ENCODE peak calls at places on chromosomes 6 and 20, in seven cellular contexts. D is AG10803, P is pancreas, F is dorsolateral prefrontal cortex, Y is cardiac muscle cell, W is GM12878, U is mucosa of descending colon. Z is an unnamed sample.

GRCh38 chr20:11001767-11002540 is 328.2 kb upstream of the JAG1 start:
- DNase-seq in Y (peak; percentile 78), U (no peak), P (no peak), F (no peak), W (no peak), D (peak; percentile 70), Z (no peak)

GRCh38 chr6:11667876-11668275 is 110.7 kb downstream of the ADTRP start:
- DNase-seq in D (no peak), U (no peak), F (no peak), W (no peak), Y (no peak), P (no peak), Z (no peak)

GRCh38 chr6:22062807-22063408 is 233.9 kb downstream of the PRL start:
- DNase-seq in P (no peak), W (peak; percentile 69), D (no peak), F (peak; percentile 41), U (peak; percentile 46), Y (no peak), Z (peak; percentile 91)

GRCh38 chr6:119442776-119443184 is 93.2 kb upstream of the MAN1A1 start:
- DNase-seq in F (no peak), Y (no peak), P (no peak), D (no peak), U (no peak), W (no peak), Z (peak; percentile 72)

GRCh38 chr6:16765235-16765634 is 4.0 kb upstream of the ATXN1 start:
- DNase-seq in U (no peak), P (no peak), F (no peak), Y (no peak), D (no peak), W (no peak), Z (no peak)

GRCh38 chr6:45256697-45257695 is 71.1 kb upstream of the RUNX2 start:
- DNase-seq in P (no peak), W (no peak), F (no peak), Y (peak; percentile 46), D (peak; percentile 26), U (no peak), Z (no peak)

GRCh38 chr6:149683256-149683860 is 34.5 kb downstream of the LATS1 start:
- DNase-seq in W (no peak), P (no peak), D (peak; percentile 21), F (no peak), Y (no peak), U (no peak), Z (no peak)

GRCh38 chr6:150881911-150882481 is 16.5 kb downstream of the MTHFD1L start:
- DNase-seq in D (peak; percentile 97), U (no peak), W (no peak), F (no peak), Y (peak; percentile 98), P (no peak), Z (no peak)

DNA sequence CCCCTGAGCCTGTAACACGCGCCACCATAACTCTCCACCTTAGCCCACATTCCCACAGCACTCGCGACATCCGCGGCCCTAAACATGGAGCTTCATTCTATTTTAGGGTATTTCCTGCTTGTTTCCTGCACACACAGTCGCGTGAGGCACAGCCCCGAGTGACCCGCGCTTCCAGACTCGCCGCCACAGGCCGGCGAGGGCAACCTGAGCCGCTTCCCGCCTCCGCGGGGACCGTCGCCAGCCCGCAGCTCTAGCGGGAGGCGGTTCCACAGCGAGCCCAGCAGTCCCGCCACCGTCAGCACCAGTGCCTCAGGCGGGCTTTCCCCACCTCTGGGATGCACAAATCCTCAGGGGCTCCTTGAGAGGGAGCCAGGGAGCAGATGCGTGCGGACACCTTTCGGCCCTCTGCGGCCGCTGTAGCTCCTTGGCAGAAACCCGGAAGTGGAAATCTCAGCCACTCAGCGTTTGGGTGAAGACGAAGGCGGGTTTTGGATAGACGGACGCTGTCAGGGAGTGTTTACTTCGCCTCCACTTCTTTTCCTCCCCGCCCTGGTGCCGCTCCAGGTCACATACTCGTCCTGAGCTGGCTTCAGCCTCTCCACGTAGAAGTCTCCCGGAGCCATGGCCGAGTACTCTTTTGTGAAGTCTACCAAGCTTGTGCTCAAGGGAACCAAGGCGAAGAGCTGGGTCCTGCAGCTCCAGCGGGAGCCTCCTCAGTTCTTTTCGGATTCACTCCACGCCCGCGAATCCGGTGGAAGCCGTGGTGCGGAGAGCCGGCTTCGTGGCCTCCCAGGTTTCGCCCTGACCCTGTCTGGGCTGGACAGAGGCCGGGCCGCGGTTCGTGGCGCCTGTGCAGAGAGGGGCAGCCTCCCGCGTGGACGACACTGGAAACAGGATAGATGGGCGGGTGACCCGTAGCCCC is 2177.4 kb upstream of the DEFB115 start:
- DNase-seq in Y (peak; percentile 92), P (peak; percentile 57), W (no peak), U (peak; percentile 53), D (peak; percentile 34), F (no peak), Z (peak; percentile 85)
- H3K4me3 ChIP-seq in Y (no peak overlapping the region), P (no peak overlapping the region), W (no peak overlapping the region), U (no peak overlapping the region), D (peak overlapping the region; percentile 39), F (no peak overlapping the region), Z (peak overlapping the region; percentile 54)

GRCh38 chr6:41346435-41346834 is 11.0 kb downstream of the NCR2 start:
- DNase-seq in P (no peak), U (no peak), Y (peak; percentile 6), W (no peak), D (no peak), F (no peak), Z (no peak)
- TF ChIP-seq CTCF in P (no peak), U (no peak), Y (no peak), W (no peak), D (no peak), F (no peak), Z (no peak)

DNA sequence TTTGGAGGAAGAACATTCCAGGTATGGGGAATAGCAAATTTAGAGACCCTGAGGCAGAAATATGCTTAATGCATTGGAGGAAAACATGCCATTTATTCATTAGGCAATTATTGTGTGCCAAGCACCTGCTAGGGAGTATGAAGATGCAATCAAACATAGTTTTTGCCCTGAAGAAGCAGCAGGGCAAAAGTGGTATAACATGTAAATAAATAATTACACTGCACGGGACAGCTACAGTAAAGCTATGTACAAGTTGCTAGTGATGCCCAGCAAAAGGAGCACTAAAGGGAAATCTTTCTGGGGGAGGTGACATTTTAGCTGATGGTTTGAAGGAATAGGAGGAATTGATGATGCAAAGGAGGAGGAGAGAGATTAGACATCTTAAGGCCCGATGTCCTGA is 626 bp upstream of the TJAP1 start:
- DNase-seq in W (no peak), P (no peak), F (no peak), U (no peak), D (no peak), Y (no peak), Z (no peak)
- H3K4me3 ChIP-seq in W (peak overlapping the region; percentile 91), P (no peak overlapping the region), F (peak overlapping the region; percentile 87), U (no peak overlapping the region), D (peak overlapping the region; percentile 85), Y (peak overlapping the region; percentile 87), Z (peak overlapping the region; percentile 95)

DNA sequence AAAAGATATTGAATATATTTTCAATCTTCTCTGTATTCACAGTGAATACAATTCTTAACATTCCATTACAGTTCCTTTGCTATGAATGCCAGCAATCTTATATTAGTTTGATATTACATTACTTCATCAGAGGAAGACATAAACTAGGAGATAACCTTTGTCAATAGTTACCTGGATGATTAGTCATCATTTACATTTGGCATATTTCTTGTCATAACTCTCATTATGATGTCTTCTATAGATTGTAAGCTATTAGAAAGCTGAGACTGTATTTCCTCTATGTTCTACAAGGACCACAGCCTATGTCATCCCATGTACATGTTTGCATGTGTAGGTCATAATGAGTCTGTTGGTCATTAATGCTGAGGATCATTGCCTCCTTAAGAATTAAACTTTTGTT is 7.8 kb upstream of the PTPRK start:
- DNase-seq in W (no peak), F (no peak), U (no peak), Y (no peak), D (no peak), P (no peak), Z (no peak)
- TF ChIP-seq CTCF in W (no peak), F (no peak), U (no peak), Y (no peak), D (no peak), P (no peak), Z (no peak)

DNA sequence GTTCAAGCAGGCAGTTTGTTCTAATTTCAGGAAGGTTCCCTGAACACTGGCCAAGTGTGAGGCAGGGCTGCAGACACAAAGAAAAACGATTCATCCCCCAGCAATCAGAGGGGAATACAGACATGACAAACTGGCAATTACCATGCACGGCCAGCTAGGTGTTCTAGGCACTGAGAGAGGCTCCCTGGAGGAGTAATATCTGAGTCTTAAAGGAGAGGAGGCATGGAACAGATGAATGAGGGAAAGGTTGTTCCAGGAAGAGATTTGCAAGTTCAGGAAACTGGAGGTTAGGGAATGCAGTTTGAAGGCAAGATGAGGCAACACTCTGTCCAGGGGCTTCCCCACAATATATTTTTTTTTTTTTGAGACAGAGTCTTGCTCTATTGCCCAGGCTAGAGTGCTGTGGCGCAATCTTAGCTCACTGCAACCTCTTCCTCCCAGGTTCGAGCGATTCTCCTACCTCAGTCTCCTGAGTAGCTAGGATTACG is 11.1 kb downstream of the RRAGD start:
- DNase-seq in F (no peak), D (no peak), Y (peak; percentile 52), P (no peak), U (no peak), W (no peak), Z (no peak)
- H3K4me3 ChIP-seq in F (no peak overlapping the region), D (no peak overlapping the region), Y (no peak overlapping the region), P (no peak overlapping the region), U (no peak overlapping the region), W (no peak overlapping the region), Z (no peak overlapping the region)

GRCh38 chr6:373773-374724 is 17.5 kb upstream of the IRF4 start:
- DNase-seq in W (no peak), P (peak; percentile 53), U (no peak), F (no peak), D (peak; percentile 46), Y (peak; percentile 13), Z (no peak)
- TF ChIP-seq CTCF in W (no peak), P (no peak), U (no peak), F (no peak), D (peak; percentile 44), Y (peak; percentile 16), Z (no peak)

DNA sequence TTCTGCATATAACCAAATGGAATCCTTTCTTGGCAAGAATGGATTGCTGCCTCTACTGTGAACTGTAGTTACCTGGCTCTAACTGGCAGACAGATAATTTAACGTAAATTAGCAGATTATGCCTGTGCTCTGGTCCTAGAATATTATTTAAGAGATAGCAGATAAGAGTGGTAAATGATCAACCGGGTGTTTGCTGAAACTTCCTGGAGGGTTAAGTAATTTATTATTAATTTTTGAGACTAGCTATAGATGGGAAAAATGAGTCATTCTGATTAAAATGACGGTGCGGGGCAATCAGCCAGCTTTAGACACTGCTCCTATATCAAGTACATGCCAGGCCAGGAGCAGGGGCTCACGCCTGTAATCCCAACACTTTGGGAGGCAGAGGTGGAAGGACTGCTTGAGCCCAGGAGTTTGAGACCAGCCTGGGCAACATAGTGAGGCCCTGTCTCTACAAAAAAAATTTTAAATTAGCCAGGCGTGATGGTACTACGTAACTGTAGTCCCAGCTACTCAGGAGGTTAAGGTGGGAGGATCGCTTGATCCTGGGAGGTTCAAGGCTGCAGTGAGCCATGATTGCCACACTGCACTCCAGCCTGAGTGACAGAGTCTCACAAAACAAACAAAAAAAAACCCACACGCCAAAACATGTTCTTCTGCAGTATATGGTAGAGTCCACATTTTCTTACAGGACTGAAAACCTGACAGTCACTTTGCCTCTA is 22.6 kb downstream of the B4GALT5 start:
- DNase-seq in Y (peak; percentile 78), U (no peak), D (no peak), F (no peak), W (no peak), P (peak; percentile 71), Z (no peak)
- H3K4me3 ChIP-seq in Y (no peak overlapping the region), U (no peak overlapping the region), D (no peak overlapping the region), F (no peak overlapping the region), W (no peak overlapping the region), P (no peak overlapping the region), Z (no peak overlapping the region)

Z was measured in GM12865.